ENCODE peak calls at places on chromosomes 2 and 18, in ten cellular contexts. K is coronary artery, O is activated T-cell treated with anti-CD3 and anti-CD28 coated beads for 24 hours, D is mucosa of gallbladder, X is fibroblast of the conjunctiva, P is posterior cingulate gyrus, I is HuH-7.5, Z is GM10248, M is endothelial cell, V is psoas muscle. S is an unnamed sample.

GRCh38 chr2:113157108-113157896 is 16.5 kb upstream of the PSD4 start:
- DNase-seq in K (peak), O (no peak), D (peak), X (no peak), P (no peak), I (peak), Z (peak), M (peak), V (no peak), S (no peak)

GRCh38 chr2:178072383-178073301 is at the start of gene PDE11A:
- DNase-seq in K (peak), O (peak), D (peak), X (peak), P (peak), I (peak), Z (peak), M (peak), V (peak), S (no peak)

GRCh38 chr2:69509011-69509749 is 71.9 kb upstream of the NFU1 start:
- DNase-seq in K (no peak), O (no peak), D (peak), X (no peak), P (peak), I (no peak), Z (no peak), M (no peak), V (no peak), S (no peak)

GRCh38 chr18:53422896-53423295 is 801.6 kb downstream of the MBD2 start:
- DNase-seq in K (no peak), O (no peak), D (no peak), X (no peak), P (no peak), I (no peak), Z (no peak), M (no peak), V (no peak), S (no peak)

GRCh38 chr2:119476301-119477117 is 44.9 kb downstream of the TMEM37 start:
- DNase-seq in K (peak), O (peak), D (peak), X (peak), P (no peak), I (peak), Z (peak), M (peak), V (peak), S (peak)

GRCh38 chr2:163213699-163214098 is 375.1 kb upstream of the KCNH7 start:
- DNase-seq in K (no peak), O (no peak), D (no peak), X (no peak), P (no peak), I (no peak), Z (no peak), M (no peak), V (no peak), S (no peak)

GRCh38 chr2:240412211-240412830 is 23.1 kb upstream of the GPC1 start:
- DNase-seq in K (peak), O (no peak), D (no peak), X (no peak), P (no peak), I (no peak), Z (no peak), M (no peak), V (no peak), S (peak)

GRCh38 chr18:1057367-1057766 is 152.7 kb downstream of the ADCYAP1 start:
- DNase-seq in K (no peak), O (no peak), D (no peak), X (no peak), P (no peak), I (no peak), Z (no peak), M (no peak), V (no peak), S (no peak)

GRCh38 chr2:1282552-1282951 is 130.7 kb upstream of the TPO start:
- DNase-seq in K (no peak), O (no peak), D (no peak), X (no peak), P (no peak), I (no peak), Z (no peak), M (no peak), V (no peak), S (no peak)

GRCh38 chr2:235500761-235501662 is 7.2 kb downstream of the AGAP1 start:
- DNase-seq in K (no peak), O (no peak), D (no peak), X (no peak), P (no peak), I (no peak), Z (no peak), M (no peak), V (no peak), S (no peak)

GRCh38 chr2:158211516-158211915 is 109.8 kb downstream of the UPP2 start:
- DNase-seq in K (no peak), O (no peak), D (no peak), X (no peak), P (no peak), I (no peak), Z (no peak), M (no peak), V (no peak), S (no peak)